ENCODE peak calls at places on chromosomes 2 and 18, in six cellular contexts. One of them, this sample, is unnamed.

GRCh38 chr2:56088411-56088810 is 95.4 kb upstream of the CCDC85A start:
- DNase-seq in hypothalamus: no peak
- DNase-seq in stimulated activated naive CD8-positive, alpha-beta T cell treated with anti-CD3 and anti-CD28 coated beads, Interleukin-15, Interleukin-2, amounts not matched to agents 100 U/mL and 50 U/mL, for 24 hours: no peak
- DNase-seq in mucosa of descending colon: no peak
- DNase-seq in activated naive CD4-positive, alpha-beta T cell treated with anti-CD3 and anti-CD28 coated beads, Interleukin-2, amount 10 ng/mL, durations not matched to agents 7 days and 5 days: no peak
- DNase-seq in GM04504: no peak
- DNase-seq in this sample: peak

GRCh38 chr2:33158482-33159003 is 211.8 kb downstream of the LTBP1 start:
- DNase-seq in stimulated activated naive CD8-positive, alpha-beta T cell treated with anti-CD3 and anti-CD28 coated beads, Interleukin-15, Interleukin-2, amounts not matched to agents 100 U/mL and 50 U/mL, for 24 hours: no peak
- DNase-seq in activated naive CD4-positive, alpha-beta T cell treated with anti-CD3 and anti-CD28 coated beads, Interleukin-2, amount 10 ng/mL, durations not matched to agents 7 days and 5 days: no peak
- DNase-seq in GM04504: no peak
- DNase-seq in hypothalamus: no peak
- DNase-seq in mucosa of descending colon: no peak
- DNase-seq in this sample: no peak

GRCh38 chr18:38413202-38413601 is 847.6 kb upstream of the CELF4 start:
- DNase-seq in hypothalamus: no peak
- DNase-seq in mucosa of descending colon: no peak
- DNase-seq in activated naive CD4-positive, alpha-beta T cell treated with anti-CD3 and anti-CD28 coated beads, Interleukin-2, amount 10 ng/mL, durations not matched to agents 7 days and 5 days: no peak
- DNase-seq in stimulated activated naive CD8-positive, alpha-beta T cell treated with anti-CD3 and anti-CD28 coated beads, Interleukin-15, Interleukin-2, amounts not matched to agents 100 U/mL and 50 U/mL, for 24 hours: no peak
- DNase-seq in GM04504: no peak
- DNase-seq in this sample: no peak

GRCh38 chr2:210288376-210288775 is 26.6 kb downstream of the MYL1 start:
- DNase-seq in GM04504: no peak
- DNase-seq in hypothalamus: no peak
- DNase-seq in stimulated activated naive CD8-positive, alpha-beta T cell treated with anti-CD3 and anti-CD28 coated beads, Interleukin-15, Interleukin-2, amounts not matched to agents 100 U/mL and 50 U/mL, for 24 hours: no peak
- DNase-seq in activated naive CD4-positive, alpha-beta T cell treated with anti-CD3 and anti-CD28 coated beads, Interleukin-2, amount 10 ng/mL, durations not matched to agents 7 days and 5 days: no peak
- DNase-seq in mucosa of descending colon: no peak
- DNase-seq in this sample: no peak

GRCh38 chr2:45293182-45293581 is 283.9 kb upstream of the SIX2 start:
- DNase-seq in GM04504: no peak
- DNase-seq in mucosa of descending colon: no peak
- DNase-seq in activated naive CD4-positive, alpha-beta T cell treated with anti-CD3 and anti-CD28 coated beads, Interleukin-2, amount 10 ng/mL, durations not matched to agents 7 days and 5 days: no peak
- DNase-seq in hypothalamus: no peak
- DNase-seq in stimulated activated naive CD8-positive, alpha-beta T cell treated with anti-CD3 and anti-CD28 coated beads, Interleukin-15, Interleukin-2, amounts not matched to agents 100 U/mL and 50 U/mL, for 24 hours: no peak
- DNase-seq in this sample: no peak

GRCh38 chr2:20516291-20516645 is 69.4 kb downstream of the RHOB start:
- DNase-seq in mucosa of descending colon: no peak
- DNase-seq in stimulated activated naive CD8-positive, alpha-beta T cell treated with anti-CD3 and anti-CD28 coated beads, Interleukin-15, Interleukin-2, amounts not matched to agents 100 U/mL and 50 U/mL, for 24 hours: no peak
- DNase-seq in hypothalamus: no peak
- DNase-seq in activated naive CD4-positive, alpha-beta T cell treated with anti-CD3 and anti-CD28 coated beads, Interleukin-2, amount 10 ng/mL, durations not matched to agents 7 days and 5 days: no peak
- DNase-seq in GM04504: no peak
- DNase-seq in this sample: no peak

GRCh38 chr18:75067996-75068645 is 140.8 kb downstream of the PTGR3 start:
- DNase-seq in stimulated activated naive CD8-positive, alpha-beta T cell treated with anti-CD3 and anti-CD28 coated beads, Interleukin-15, Interleukin-2, amounts not matched to agents 100 U/mL and 50 U/mL, for 24 hours: no peak
- DNase-seq in activated naive CD4-positive, alpha-beta T cell treated with anti-CD3 and anti-CD28 coated beads, Interleukin-2, amount 10 ng/mL, durations not matched to agents 7 days and 5 days: no peak
- DNase-seq in mucosa of descending colon: no peak
- DNase-seq in GM04504: no peak
- DNase-seq in hypothalamus: no peak
- DNase-seq in this sample: no peak

GRCh38 chr2:188291617-188292445 is at the start of gene GULP1:
- DNase-seq in mucosa of descending colon: peak
- DNase-seq in hypothalamus: no peak
- DNase-seq in GM04504: peak
- DNase-seq in activated naive CD4-positive, alpha-beta T cell treated with anti-CD3 and anti-CD28 coated beads, Interleukin-2, amount 10 ng/mL, durations not matched to agents 7 days and 5 days: no peak
- DNase-seq in stimulated activated naive CD8-positive, alpha-beta T cell treated with anti-CD3 and anti-CD28 coated beads, Interleukin-15, Interleukin-2, amounts not matched to agents 100 U/mL and 50 U/mL, for 24 hours: peak
- DNase-seq in this sample: peak

GRCh38 chr2:2662037-2662846 is 331.2 kb upstream of the MYT1L start:
- DNase-seq in GM04504: no peak
- DNase-seq in activated naive CD4-positive, alpha-beta T cell treated with anti-CD3 and anti-CD28 coated beads, Interleukin-2, amount 10 ng/mL, durations not matched to agents 7 days and 5 days: no peak
- DNase-seq in hypothalamus: peak
- DNase-seq in mucosa of descending colon: no peak
- DNase-seq in stimulated activated naive CD8-positive, alpha-beta T cell treated with anti-CD3 and anti-CD28 coated beads, Interleukin-15, Interleukin-2, amounts not matched to agents 100 U/mL and 50 U/mL, for 24 hours: no peak
- DNase-seq in this sample: no peak

GRCh38 chr2:72154386-72154785 is 6.7 kb upstream of the CYP26B1 start:
- DNase-seq in stimulated activated naive CD8-positive, alpha-beta T cell treated with anti-CD3 and anti-CD28 coated beads, Interleukin-15, Interleukin-2, amounts not matched to agents 100 U/mL and 50 U/mL, for 24 hours: no peak
- DNase-seq in mucosa of descending colon: peak
- DNase-seq in hypothalamus: no peak
- DNase-seq in GM04504: no peak
- DNase-seq in activated naive CD4-positive, alpha-beta T cell treated with anti-CD3 and anti-CD28 coated beads, Interleukin-2, amount 10 ng/mL, durations not matched to agents 7 days and 5 days: no peak
- DNase-seq in this sample: no peak

This sample was measured in GM04503.